ENCODE peak calls at places on chromosomes 13 and 19, in ten cellular contexts. O is skeletal muscle cell; W is H54; V is cerebellar cortex; H is hepatic stellate cell; I is activated CD8-positive, alpha-beta memory T cell treated with anti-CD3 and anti-CD28 coated beads for 48 hours; A is HuH-7.5; C is stimulated activated CD4-positive, alpha-beta T cell treated with anti-CD3 and anti-CD28 coated beads, Interleukin-1b, Interleukin-23, amount 100 ng/mL, for 24 hours; L is hepatocyte; N is ecto neural progenitor cell. Q is an unnamed sample.

GRCh38 chr13:26964278-26965057 is 203.9 kb upstream of the GPR12 start:
- DNase-seq in O (peak; percentile 39), W (no peak), V (no peak), H (peak; percentile 84), I (no peak), A (no peak), C (no peak), L (no peak), N (no peak), Q (no peak)

GRCh38 chr19:54952591-54953344 is 5.4 kb upstream of the NLRP7 start:
- DNase-seq in O (no peak), W (peak; percentile 71), V (peak; percentile 7), H (no peak), I (no peak), A (no peak), C (no peak), L (no peak), N (peak; percentile 48), Q (no peak)

GRCh38 chr13:108227651-108228272 is 9.6 kb downstream of the ABHD13 start:
- DNase-seq in O (no peak), W (no peak), V (peak; percentile 58), H (no peak), I (no peak), A (no peak), C (no peak), L (peak; percentile 35), N (no peak), Q (no peak)

GRCh38 chr13:109725297-109725696 is 61.1 kb downstream of the IRS2 start:
- DNase-seq in O (no peak), W (no peak), V (no peak), H (no peak), I (no peak), A (no peak), C (no peak), L (no peak), N (no peak), Q (no peak)

GRCh38 chr13:110509478-110509926 is 52.0 kb downstream of the RAB20 start:
- DNase-seq in O (no peak), W (no peak), V (no peak), H (no peak), I (no peak), A (no peak), C (no peak), L (no peak), N (no peak), Q (no peak)

GRCh38 chr19:4597975-4598671 is 38.6 kb upstream of the SEMA6B start:
- DNase-seq in O (no peak), W (peak; percentile 85), V (peak; percentile 67), H (no peak), I (no peak), A (peak; percentile 65), C (peak; percentile 46), L (peak; percentile 70), N (peak; percentile 89), Q (peak; percentile 47)

GRCh38 chr19:17404015-17404414 is 1.4 kb downstream of the BST2 start:
- DNase-seq in O (no peak), W (peak; percentile 1), V (no peak), H (no peak), I (no peak), A (no peak), C (no peak), L (no peak), N (no peak), Q (no peak)

GRCh38 chr19:3188627-3189596 is 3.2 kb downstream of the NCLN start:
- DNase-seq in O (no peak), W (no peak), V (no peak), H (no peak), I (no peak), A (no peak), C (no peak), L (no peak), N (no peak), Q (no peak)

GRCh38 chr19:56139847-56140582 is 1.1 kb upstream of the ZNF444 start:
- DNase-seq in O (no peak), W (no peak), V (no peak), H (no peak), I (no peak), A (peak; percentile 15), C (no peak), L (no peak), N (no peak), Q (no peak)

GRCh38 chr19:45981350-45981749 is 7.7 kb upstream of the NOVA2 start:
- DNase-seq in O (no peak), W (no peak), V (peak; percentile 27), H (no peak), I (no peak), A (no peak), C (no peak), L (no peak), N (no peak), Q (no peak)

GRCh38 chr19:15252398-15253018 is 20.3 kb upstream of the EPHX3 start:
- DNase-seq in O (peak; percentile 18), W (peak; percentile 43), V (no peak), H (peak; percentile 90), I (no peak), A (no peak), C (no peak), L (no peak), N (no peak), Q (no peak)

GRCh38 chr13:91375119-91375729 is 23.2 kb upstream of the GPC5 start:
- DNase-seq in O (no peak), W (no peak), V (no peak), H (no peak), I (no peak), A (no peak), C (no peak), L (no peak), N (no peak), Q (no peak)

GRCh38 chr13:108267338-108267737 is 2.2 kb upstream of the TNFSF13B start:
- DNase-seq in O (no peak), W (no peak), V (no peak), H (no peak), I (no peak), A (no peak), C (no peak), L (no peak), N (no peak), Q (no peak)

GRCh38 chr19:9128171-9128570 is 1.4 kb upstream of the OR7G3 start:
- DNase-seq in O (peak; percentile 5), W (peak; percentile 64), V (no peak), H (no peak), I (no peak), A (no peak), C (no peak), L (no peak), N (no peak), Q (peak; percentile 83)

GRCh38 chr13:87570669-87571068 is 100.5 kb upstream of the SLITRK5 start:
- DNase-seq in O (no peak), W (no peak), V (no peak), H (no peak), I (no peak), A (no peak), C (no peak), L (no peak), N (no peak), Q (no peak)

GRCh38 chr19:10478903-10479384 is 24.2 kb downstream of the KEAP1 start:
- DNase-seq in O (peak; percentile 49), W (peak; percentile 85), V (peak; percentile 96), H (peak; percentile 95), I (peak; percentile 77), A (no peak), C (peak; percentile 83), L (peak; percentile 71), N (peak; percentile 89), Q (peak; percentile 94)

GRCh38 chr13:75704194-75704941 is 68.2 kb downstream of the LMO7 start:
- DNase-seq in O (no peak), W (no peak), V (no peak), H (peak; percentile 9), I (no peak), A (no peak), C (no peak), L (no peak), N (no peak), Q (no peak)

GRCh38 chr19:39539519-39540332 is at the start of gene EID2:
- DNase-seq in O (peak; percentile 73), W (peak; percentile 98), V (peak; percentile 94), H (peak; percentile 96), I (peak; percentile 88), A (peak; percentile 95), C (peak; percentile 91), L (peak; percentile 98), N (peak; percentile 97), Q (peak; percentile 88)

GRCh38 chr13:40316301-40316700 is 350.1 kb downstream of the FOXO1 start:
- DNase-seq in O (no peak), W (no peak), V (no peak), H (no peak), I (no peak), A (no peak), C (no peak), L (no peak), N (no peak), Q (no peak)

GRCh38 chr19:46830864-46831263 is 19.8 kb downstream of the AP2S1 start:
- DNase-seq in O (no peak), W (no peak), V (no peak), H (no peak), I (no peak), A (no peak), C (no peak), L (no peak), N (no peak), Q (no peak)